ENCODE peak calls at places on chromosomes 11 and 22, in nine cellular contexts. A is astrocyte; V is A549; I is SK-N-SH; P is endodermal cell; M is CD8-positive, alpha-beta memory T cell; O is trophoblast cell; B is lower lobe of right lung; H is tibial nerve. L is an unnamed sample. For H3K9me3, the result is how much of the 10 kb centered on the place peaks cover.

GRCh38 chr11:19935507-19935906 is 222.9 kb downstream of the NAV2 start:
- DNase-seq in A (peak), V (no peak), I (no peak), P (peak), M (no peak), O (peak), B (no peak), H (no peak), L (no peak)

GRCh38 chr22:26970809-26971394 is 313.5 kb downstream of the MIAT start:
- DNase-seq in A (no peak), V (no peak), I (no peak), P (peak), M (no peak), O (no peak), B (no peak), H (no peak), L (no peak)

GRCh38 chr11:74615311-74615710 is 22.9 kb downstream of the POLD3 start:
- DNase-seq in A (no peak), V (no peak), I (no peak), P (no peak), M (no peak), O (no peak), B (no peak), H (no peak), L (no peak)

GRCh38 chr22:26968873-26969272 is 311.5 kb downstream of the MIAT start:
- DNase-seq in A (peak), V (no peak), I (no peak), P (no peak), M (no peak), O (no peak), B (no peak), H (no peak), L (no peak)

GRCh38 chr11:128585498-128586238 is 1.7 kb downstream of the ETS1 start:
- DNase-seq in A (no peak), V (no peak), I (no peak), P (peak), M (no peak), O (no peak), B (no peak), H (no peak), L (no peak)

GRCh38 chr11:20353829-20354434 is 9.6 kb upstream of the HTATIP2 start:
- DNase-seq in A (no peak), V (peak), I (peak), P (peak), M (no peak), O (no peak), B (no peak), H (no peak), L (no peak)

GRCh38 chr11:33291004-33291777 is 34.0 kb downstream of the HIPK3 start:
- DNase-seq in A (no peak), V (no peak), I (peak), P (no peak), M (no peak), O (no peak), B (no peak), H (no peak), L (no peak)

GRCh38 chr11:12692238-12693074 is 18.2 kb downstream of the TEAD1 start:
- DNase-seq in A (peak), V (peak), I (peak), P (peak), M (no peak), O (no peak), B (peak), H (peak), L (no peak)

GRCh38 chr11:68074584-68075352 is 35.9 kb downstream of the TCIRG1 start:
- DNase-seq in A (no peak), V (no peak), I (no peak), P (no peak), M (no peak), O (no peak), B (no peak), H (no peak), L (no peak)

GRCh38 chr11:118126082-118126838 is 26.4 kb downstream of the SCN4B start:
- DNase-seq in A (no peak), V (no peak), I (no peak), P (no peak), M (no peak), O (no peak), B (no peak), H (no peak), L (no peak)

GRCh38 chr11:22795914-22796313 is 33.7 kb downstream of the SVIP start:
- DNase-seq in A (no peak), V (no peak), I (no peak), P (no peak), M (no peak), O (no peak), B (no peak), H (no peak), L (no peak)

GRCh38 chr11:119794141-119794665 is 65.2 kb upstream of the NECTIN1 start:
- DNase-seq in A (no peak), V (no peak), I (no peak), P (no peak), M (no peak), O (no peak), B (no peak), H (no peak), L (no peak)

GRCh38 chr22:19229600-19229999 is 51.1 kb upstream of the SLC25A1 start:
- DNase-seq in A (no peak), V (no peak), I (no peak), P (no peak), M (no peak), O (no peak), B (no peak), H (no peak), L (no peak)

GRCh38 chr22:20456064-20456721 is 18.6 kb upstream of the SCARF2 start:
- DNase-seq in A (peak), V (peak), I (peak), P (peak), M (peak), O (peak), B (peak), H (peak), L (peak)

GRCh38 chr11:14386895-14387480 is 28.0 kb upstream of the RRAS2 start:
- DNase-seq in A (peak), V (no peak), I (peak), P (peak), M (no peak), O (peak), B (no peak), H (no peak), L (no peak)

GRCh38 chr22:19663821-19664325 is 50.4 kb upstream of the SEPTIN5 start:
- DNase-seq in A (peak), V (no peak), I (peak), P (peak), M (no peak), O (no peak), B (no peak), H (no peak), L (no peak)

GRCh38 chr11:129280027-129280811 is 88.1 kb upstream of the ARHGAP32 start:
- DNase-seq in A (peak), V (no peak), I (peak), P (no peak), M (no peak), O (no peak), B (no peak), H (no peak), L (no peak)

GRCh38 chr11:31355131-31355530 is 14.4 kb downstream of the DCDC1 start:
- DNase-seq in A (no peak), V (no peak), I (no peak), P (no peak), M (no peak), O (no peak), B (no peak), H (no peak), L (no peak)

GRCh38 chr11:103881518-103882070 is 154.8 kb upstream of the DDI1 start:
- DNase-seq in A (peak), V (no peak), I (no peak), P (no peak), M (no peak), O (no peak), B (no peak), H (no peak), L (no peak)

GRCh38 chr11:63445720-63446119 is 45.2 kb downstream of the PLAAT5 start:
- DNase-seq in A (peak), V (no peak), I (no peak), P (no peak), M (no peak), O (no peak), B (no peak), H (no peak), L (no peak)

GRCh38 chr22:25013634-25014033 is 61.1 kb downstream of the KIAA1671 start:
- DNase-seq in A (no peak), V (no peak), I (no peak), P (no peak), M (no peak), O (peak), B (no peak), H (no peak), L (no peak)

GRCh38 chr11:73152086-73152853 is 10.2 kb upstream of the FCHSD2 start:
- DNase-seq in A (no peak), V (no peak), I (no peak), P (peak), M (no peak), O (no peak), B (no peak), H (no peak), L (no peak)

GRCh38 chr11:256952-257737 is 20.4 kb downstream of the PSMD13 start:
- DNase-seq in A (no peak), V (no peak), I (no peak), P (no peak), M (no peak), O (no peak), B (no peak), H (no peak), L (no peak)

GRCh38 chr11:13680501-13681264 is 12.2 kb downstream of the FAR1 start:
- DNase-seq in A (no peak), V (no peak), I (no peak), P (no peak), M (no peak), O (no peak), B (no peak), H (no peak), L (no peak)

GRCh38 chr22:27692243-27692642 is 109.3 kb downstream of the MN1 start:
- DNase-seq in A (no peak), V (no peak), I (no peak), P (no peak), M (no peak), O (no peak), B (no peak), H (no peak), L (no peak)

GRCh38 chr11:98455500-98456186 is 565.1 kb upstream of the CNTN5 start:
- DNase-seq in A (no peak), V (no peak), I (no peak), P (peak), M (no peak), O (no peak), B (no peak), H (no peak), L (no peak)

GRCh38 chr22:26362471-26362870 is 66.6 kb upstream of the ASPHD2 start:
- DNase-seq in A (peak), V (no peak), I (no peak), P (no peak), M (no peak), O (no peak), B (no peak), H (no peak), L (no peak)

GRCh38 chr11:16096336-16096735 is 260.0 kb downstream of the SOX6 start:
- DNase-seq in A (peak), V (no peak), I (no peak), P (no peak), M (no peak), O (no peak), B (no peak), H (no peak), L (no peak)

GRCh38 chr11:94134651-94135512 is 6.2 kb downstream of the PANX1 start:
- DNase-seq in A (peak), V (no peak), I (no peak), P (no peak), M (no peak), O (peak), B (no peak), H (peak), L (no peak)

GRCh38 chr11:21628641-21629040 is 564.2 kb upstream of the ANO5 start:
- DNase-seq in A (no peak), V (no peak), I (no peak), P (no peak), M (no peak), O (no peak), B (no peak), H (no peak), L (no peak)

GRCh38 chr11:9568161-9568853 is 5.2 kb upstream of the WEE1 start:
- DNase-seq in A (no peak), V (no peak), I (no peak), P (no peak), M (no peak), O (no peak), B (no peak), H (no peak), L (no peak)

GRCh38 chr22:36017661-36018091 is 10.9 kb downstream of the RBFOX2 start:
- DNase-seq in A (no peak), V (no peak), I (peak), P (no peak), M (no peak), O (no peak), B (no peak), H (no peak), L (no peak)

GRCh38 chr22:44211946-44212930 is 31.5 kb downstream of the PARVG start:
- DNase-seq in A (no peak), V (no peak), I (peak), P (peak), M (no peak), O (no peak), B (no peak), H (no peak), L (no peak)

GRCh38 chr11:116598036-116598435 is 174.8 kb downstream of the BUD13 start:
- DNase-seq in A (no peak), V (no peak), I (no peak), P (peak), M (no peak), O (no peak), B (no peak), H (no peak), L (no peak)

GRCh38 chr22:47567126-47567730 is 804.8 kb downstream of the TBC1D22A start:
- DNase-seq in A (no peak), V (no peak), I (no peak), P (no peak), M (no peak), O (no peak), B (no peak), H (no peak), L (no peak)
- H3K9me3 ChIP-seq in A (under half), V (under half), I (under half), P (under half), M (under half), O (half or more), B (under half), H (under half), L (under half)

GRCh38 chr11:58861533-58861932 is 17.0 kb upstream of the GLYATL2 start:
- DNase-seq in A (no peak), V (no peak), I (no peak), P (no peak), M (no peak), O (no peak), B (no peak), H (no peak), L (no peak)

DNA sequence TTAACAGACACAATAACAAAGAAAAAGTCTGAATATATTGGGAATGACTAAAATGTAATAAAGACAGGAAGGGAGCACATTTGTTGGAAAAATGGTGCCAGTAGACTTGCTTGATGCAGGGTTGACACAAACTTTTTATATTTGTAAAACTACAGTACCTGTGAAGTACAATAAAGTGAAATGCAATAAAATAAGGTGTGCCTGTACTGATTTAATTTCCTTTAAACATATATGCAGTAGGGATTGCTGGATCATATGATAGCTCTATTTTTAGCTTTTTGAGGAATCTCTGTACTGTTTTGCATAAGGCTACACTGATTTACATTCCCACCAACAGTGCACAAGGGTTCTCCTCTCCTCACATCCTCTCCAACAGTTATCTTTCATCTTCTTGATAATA is 12.3 kb upstream of the GLYATL2 start:
- DNase-seq in A (no peak), V (no peak), I (no peak), P (no peak), M (no peak), O (no peak), B (no peak), H (no peak), L (no peak)
- H3K9me3 ChIP-seq in A (under half), V (under half), I (under half), P (under half), M (under half), O (under half), B (under half), H (under half), L (under half)

DNA sequence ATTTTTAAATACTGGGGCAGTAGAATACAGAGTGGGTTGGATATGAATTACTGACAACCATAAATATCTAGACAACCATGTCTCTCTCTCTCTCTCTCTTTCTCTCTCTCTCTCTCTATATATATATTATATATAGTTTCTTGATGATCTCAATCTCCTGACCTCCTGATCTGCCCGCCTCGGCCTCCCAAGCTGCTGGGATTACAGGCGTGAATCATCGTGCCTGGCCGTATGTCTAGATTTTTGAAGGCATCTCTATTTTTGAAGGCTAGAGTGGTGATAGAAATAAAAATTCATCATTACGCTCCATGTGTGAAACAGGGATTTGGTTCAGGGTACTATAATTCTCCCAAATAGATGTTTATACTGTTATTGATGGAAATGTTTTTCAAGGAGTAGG is 84.1 kb downstream of the DDX10 start:
- DNase-seq in A (no peak), V (no peak), I (no peak), P (no peak), M (no peak), O (no peak), B (no peak), H (no peak), L (no peak)
- H3K9me3 ChIP-seq in A (under half), V (under half), I (under half), P (under half), M (under half), O (under half), B (under half), H (under half), L (under half)

GRCh38 chr11:3359092-3359824 is 19.7 kb downstream of the ZNF195 start:
- DNase-seq in A (peak), V (no peak), I (no peak), P (no peak), M (no peak), O (no peak), B (no peak), H (no peak), L (no peak)
- H3K9me3 ChIP-seq in A (half or more), V (half or more), I (under half), P (half or more), M (half or more), O (under half), B (half or more), H (half or more), L (half or more)

DNA sequence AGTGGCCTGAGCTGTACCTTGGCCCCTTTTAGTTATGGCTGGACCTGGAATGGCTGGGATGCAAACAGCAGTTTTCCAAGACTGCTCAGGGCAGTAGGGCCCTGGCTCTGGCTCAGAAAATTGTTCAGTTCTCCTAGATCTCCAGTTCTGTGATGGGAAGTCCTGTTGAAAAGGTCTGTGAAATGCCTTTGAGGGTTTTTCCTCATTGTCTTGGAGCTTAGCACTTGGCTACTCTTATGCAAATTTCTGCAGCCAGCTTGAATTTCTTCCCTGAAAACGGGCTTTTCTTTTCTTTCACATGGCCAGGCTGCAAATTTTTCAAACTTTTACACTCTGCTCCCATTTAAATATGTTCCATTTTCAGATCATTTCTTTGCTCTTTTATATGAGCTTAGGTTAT is 33.2 kb downstream of the OR4A15 start:
- DNase-seq in A (no peak), V (no peak), I (no peak), P (no peak), M (no peak), O (no peak), B (no peak), H (no peak), L (no peak)
- H3K9me3 ChIP-seq in A (under half), V (under half), I (under half), P (half or more), M (under half), O (under half), B (under half), H (under half), L (under half)

GRCh38 chr11:122816701-122817100 is 21.6 kb upstream of the CRTAM start:
- DNase-seq in A (no peak), V (no peak), I (no peak), P (no peak), M (no peak), O (no peak), B (no peak), H (no peak), L (no peak)

GRCh38 chr11:122817121-122817520 is 21.2 kb upstream of the CRTAM start:
- DNase-seq in A (no peak), V (no peak), I (no peak), P (no peak), M (no peak), O (peak), B (no peak), H (no peak), L (no peak)

GRCh38 chr11:122822241-122822640 is 16.1 kb upstream of the CRTAM start:
- DNase-seq in A (no peak), V (no peak), I (no peak), P (no peak), M (no peak), O (no peak), B (no peak), H (no peak), L (no peak)

GRCh38 chr11:122823564-122823963 is 14.7 kb upstream of the CRTAM start:
- DNase-seq in A (no peak), V (no peak), I (no peak), P (no peak), M (no peak), O (no peak), B (no peak), H (no peak), L (no peak)

GRCh38 chr11:122820158-122820557 is 18.1 kb upstream of the CRTAM start:
- DNase-seq in A (no peak), V (no peak), I (no peak), P (no peak), M (no peak), O (no peak), B (no peak), H (no peak), L (no peak)
- H3K9me3 ChIP-seq in A (under half), V (under half), I (under half), P (half or more), M (under half), O (under half), B (under half), H (under half), L (under half)

DNA sequence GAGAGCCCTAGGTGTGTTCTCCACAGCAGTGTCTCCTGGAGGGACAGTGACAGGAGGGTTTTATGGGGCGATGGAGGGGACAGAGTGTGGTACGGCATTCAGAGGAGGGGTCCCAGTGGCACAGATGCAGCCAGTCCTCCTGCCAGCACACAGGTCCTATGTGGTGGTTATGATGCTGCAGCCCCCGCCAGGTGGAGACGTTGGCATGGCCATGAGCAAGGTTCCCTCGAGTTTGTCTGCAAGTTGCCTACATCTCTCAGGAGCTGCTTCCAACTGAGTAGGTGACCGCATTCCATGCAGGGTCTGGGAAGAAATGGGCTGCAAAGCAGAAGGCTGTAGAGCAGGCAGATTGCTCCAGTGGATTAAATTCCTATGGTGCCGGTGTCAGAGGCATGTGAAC is 646.0 kb downstream of the TBC1D22A start:
- DNase-seq in A (no peak), V (no peak), I (no peak), P (no peak), M (no peak), O (no peak), B (no peak), H (no peak), L (no peak)
- H3K9me3 ChIP-seq in A (under half), V (under half), I (under half), P (under half), M (under half), O (half or more), B (under half), H (under half), L (under half)

GRCh38 chr22:47460870-47461269 is 698.4 kb downstream of the TBC1D22A start:
- DNase-seq in A (no peak), V (no peak), I (no peak), P (no peak), M (no peak), O (no peak), B (no peak), H (no peak), L (no peak)
- H3K9me3 ChIP-seq in A (under half), V (under half), I (under half), P (half or more), M (under half), O (half or more), B (under half), H (under half), L (under half)

GRCh38 chr11:54985731-54986130 is 276.2 kb upstream of the TRIM48 start:
- DNase-seq in A (no peak), V (no peak), I (no peak), P (no peak), M (no peak), O (no peak), B (no peak), H (no peak), L (no peak)
- H3K9me3 ChIP-seq in A (under half), V (under half), I (under half), P (half or more), M (under half), O (under half), B (under half), H (under half), L (under half)

GRCh38 chr11:96254854-96255253 is 88.1 kb downstream of the MAML2 start:
- DNase-seq in A (no peak), V (no peak), I (no peak), P (no peak), M (no peak), O (peak), B (no peak), H (no peak), L (no peak)
- H3K9me3 ChIP-seq in A (under half), V (under half), I (under half), P (under half), M (under half), O (under half), B (under half), H (under half), L (under half)